ENCODE peak calls at places on chromosomes 5 and 9, in six cellular contexts. One of them, this sample, is unnamed.
A peak's percentile ranks its signal among the peaks of the same experiment; 100 is the strongest.

GRCh38 chr9:131668439-131669233 is 71.2 kb downstream of the RAPGEF1 start:
- DNase-seq in WTC11: no peak
- DNase-seq in Peyer's patch: no peak
- DNase-seq in progenitor cell of endocrine pancreas: no peak
- DNase-seq in H9: no peak
- DNase-seq in breast epithelium: no peak
- DNase-seq in this sample: peak; percentile 46

GRCh38 chr5:96597441-96598020 is 64.6 kb upstream of the CAST start:
- DNase-seq in breast epithelium: no peak
- DNase-seq in progenitor cell of endocrine pancreas: no peak
- DNase-seq in Peyer's patch: no peak
- DNase-seq in WTC11: no peak
- DNase-seq in H9: no peak
- DNase-seq in this sample: no peak

GRCh38 chr5:127506616-127507015 is 10.8 kb upstream of the PRRC1 start:
- DNase-seq in breast epithelium: no peak
- DNase-seq in progenitor cell of endocrine pancreas: no peak
- DNase-seq in H9: peak; percentile 31
- DNase-seq in WTC11: peak; percentile 13
- DNase-seq in Peyer's patch: no peak
- DNase-seq in this sample: no peak

GRCh38 chr5:33488558-33489355 is 48.0 kb downstream of the TARS1 start:
- DNase-seq in breast epithelium: no peak
- DNase-seq in Peyer's patch: no peak
- DNase-seq in progenitor cell of endocrine pancreas: no peak
- DNase-seq in WTC11: no peak
- DNase-seq in H9: peak; percentile 57
- DNase-seq in this sample: no peak

GRCh38 chr5:54947187-54947586 is 38.2 kb downstream of the ESM1 start:
- DNase-seq in breast epithelium: no peak
- DNase-seq in progenitor cell of endocrine pancreas: no peak
- DNase-seq in Peyer's patch: no peak
- DNase-seq in WTC11: no peak
- DNase-seq in H9: no peak
- DNase-seq in this sample: no peak

GRCh38 chr9:120386390-120387131 is 193.4 kb downstream of the CDK5RAP2 start:
- DNase-seq in WTC11: no peak
- DNase-seq in H9: no peak
- DNase-seq in progenitor cell of endocrine pancreas: no peak
- DNase-seq in Peyer's patch: no peak
- DNase-seq in breast epithelium: no peak
- DNase-seq in this sample: no peak

GRCh38 chr5:168179185-168179584 is 112.3 kb upstream of the WWC1 start:
- DNase-seq in breast epithelium: no peak
- DNase-seq in progenitor cell of endocrine pancreas: no peak
- DNase-seq in H9: no peak
- DNase-seq in Peyer's patch: no peak
- DNase-seq in WTC11: no peak
- DNase-seq in this sample: no peak

GRCh38 chr5:157051604-157052245 is 7.2 kb downstream of the HAVCR1 start:
- DNase-seq in H9: no peak
- DNase-seq in progenitor cell of endocrine pancreas: no peak
- DNase-seq in WTC11: no peak
- DNase-seq in Peyer's patch: no peak
- DNase-seq in breast epithelium: no peak
- DNase-seq in this sample: no peak

GRCh38 chr5:42542106-42542505 is 118.9 kb downstream of the GHR start:
- DNase-seq in progenitor cell of endocrine pancreas: no peak
- DNase-seq in Peyer's patch: no peak
- DNase-seq in WTC11: no peak
- DNase-seq in H9: no peak
- DNase-seq in breast epithelium: no peak
- DNase-seq in this sample: no peak

GRCh38 chr9:101736723-101737122 is 1.7 kb downstream of the GRIN3A start:
- DNase-seq in WTC11: peak; percentile 77
- DNase-seq in breast epithelium: no peak
- DNase-seq in H9: peak; percentile 71
- DNase-seq in Peyer's patch: no peak
- DNase-seq in progenitor cell of endocrine pancreas: peak; percentile 46
- DNase-seq in this sample: no peak

GRCh38 chr5:79255786-79256557 is 20.0 kb downstream of the JMY start:
- DNase-seq in Peyer's patch: no peak
- DNase-seq in WTC11: peak; percentile 75
- DNase-seq in H9: peak; percentile 85
- DNase-seq in progenitor cell of endocrine pancreas: peak; percentile 19
- DNase-seq in breast epithelium: no peak
- DNase-seq in this sample: no peak

GRCh38 chr5:157312492-157312891 is 46.6 kb downstream of the CYFIP2 start:
- DNase-seq in breast epithelium: no peak
- DNase-seq in WTC11: peak; percentile 33
- DNase-seq in Peyer's patch: no peak
- DNase-seq in progenitor cell of endocrine pancreas: peak; percentile 21
- DNase-seq in H9: peak; percentile 52
- DNase-seq in this sample: peak; percentile 55

GRCh38 chr5:164422400-164422799 is 917.0 kb downstream of the MAT2B start:
- DNase-seq in progenitor cell of endocrine pancreas: no peak
- DNase-seq in Peyer's patch: no peak
- DNase-seq in WTC11: peak; percentile 59
- DNase-seq in breast epithelium: no peak
- DNase-seq in H9: peak; percentile 73
- DNase-seq in this sample: no peak

GRCh38 chr9:6929428-6929827 is 171.7 kb downstream of the KDM4C start:
- DNase-seq in Peyer's patch: no peak
- DNase-seq in progenitor cell of endocrine pancreas: no peak
- DNase-seq in H9: no peak
- DNase-seq in breast epithelium: no peak
- DNase-seq in WTC11: no peak
- DNase-seq in this sample: no peak

GRCh38 chr5:151315998-151316597 is 12.5 kb upstream of the SLC36A3 start:
- DNase-seq in WTC11: peak; percentile 78
- DNase-seq in H9: peak; percentile 64
- DNase-seq in breast epithelium: peak; percentile 80
- DNase-seq in progenitor cell of endocrine pancreas: peak; percentile 64
- DNase-seq in Peyer's patch: peak; percentile 75
- DNase-seq in this sample: no peak

DNA sequence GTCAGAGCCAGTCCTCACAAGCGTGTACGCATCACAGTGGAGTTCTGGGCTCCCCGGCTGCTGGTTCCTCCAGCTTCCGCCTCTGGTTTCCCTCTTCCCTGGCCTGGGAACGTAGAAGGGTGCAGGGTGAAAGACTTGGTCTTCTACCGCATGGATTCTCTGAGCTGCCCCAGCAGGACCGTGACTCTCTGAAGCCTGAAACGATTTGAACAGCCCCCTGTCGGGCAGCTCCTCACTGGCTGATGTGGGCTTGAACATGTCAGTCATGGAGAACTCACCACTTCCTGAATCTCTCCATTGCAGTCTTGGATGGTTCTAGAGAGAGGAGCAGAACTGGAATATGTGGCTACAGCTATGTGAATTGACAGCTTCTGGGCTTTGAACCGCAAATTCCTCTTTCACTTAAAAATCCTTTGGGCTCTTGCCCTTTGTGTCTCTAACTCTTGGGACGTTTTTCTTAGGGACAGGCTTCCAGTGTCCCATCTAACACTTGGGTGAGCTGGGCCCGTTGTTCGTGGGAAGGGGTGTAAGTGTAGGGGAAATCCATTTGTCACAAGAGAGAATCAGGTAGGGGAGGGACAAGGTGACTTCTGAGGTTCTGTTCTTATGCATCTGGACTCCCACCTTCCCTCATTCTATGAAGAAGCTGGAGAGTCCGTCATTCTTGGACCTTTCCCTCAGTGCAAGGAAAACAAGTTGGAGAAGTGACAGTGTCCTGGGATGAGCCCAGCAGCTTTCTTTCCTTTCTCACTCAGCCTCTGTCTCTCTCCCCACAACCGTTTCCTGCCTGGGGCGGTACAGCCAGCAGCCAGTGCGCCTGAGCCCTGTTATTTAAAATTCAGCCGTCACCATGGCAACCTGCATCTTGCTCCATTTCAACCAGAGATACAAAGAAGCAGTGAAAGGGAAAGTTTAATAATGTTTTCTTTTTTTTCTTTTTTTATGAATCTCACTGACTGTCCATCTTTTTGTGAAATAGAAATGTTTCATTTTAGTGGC is 84.7 kb downstream of the PTTG1 start:
- DNase-seq in progenitor cell of endocrine pancreas: no peak
- DNase-seq in breast epithelium: no peak
- DNase-seq in H9: peak; percentile 62
- DNase-seq in WTC11: peak; percentile 56
- DNase-seq in Peyer's patch: no peak
- DNase-seq in this sample: peak; percentile 68
- TF ChIP-seq CTCF in progenitor cell of endocrine pancreas: no peak
- TF ChIP-seq CTCF in breast epithelium: no peak
- TF ChIP-seq CTCF in H9: no peak
- TF ChIP-seq CTCF in WTC11: no peak
- TF ChIP-seq CTCF in Peyer's patch: no peak
- TF ChIP-seq CTCF in this sample: no peak

DNA sequence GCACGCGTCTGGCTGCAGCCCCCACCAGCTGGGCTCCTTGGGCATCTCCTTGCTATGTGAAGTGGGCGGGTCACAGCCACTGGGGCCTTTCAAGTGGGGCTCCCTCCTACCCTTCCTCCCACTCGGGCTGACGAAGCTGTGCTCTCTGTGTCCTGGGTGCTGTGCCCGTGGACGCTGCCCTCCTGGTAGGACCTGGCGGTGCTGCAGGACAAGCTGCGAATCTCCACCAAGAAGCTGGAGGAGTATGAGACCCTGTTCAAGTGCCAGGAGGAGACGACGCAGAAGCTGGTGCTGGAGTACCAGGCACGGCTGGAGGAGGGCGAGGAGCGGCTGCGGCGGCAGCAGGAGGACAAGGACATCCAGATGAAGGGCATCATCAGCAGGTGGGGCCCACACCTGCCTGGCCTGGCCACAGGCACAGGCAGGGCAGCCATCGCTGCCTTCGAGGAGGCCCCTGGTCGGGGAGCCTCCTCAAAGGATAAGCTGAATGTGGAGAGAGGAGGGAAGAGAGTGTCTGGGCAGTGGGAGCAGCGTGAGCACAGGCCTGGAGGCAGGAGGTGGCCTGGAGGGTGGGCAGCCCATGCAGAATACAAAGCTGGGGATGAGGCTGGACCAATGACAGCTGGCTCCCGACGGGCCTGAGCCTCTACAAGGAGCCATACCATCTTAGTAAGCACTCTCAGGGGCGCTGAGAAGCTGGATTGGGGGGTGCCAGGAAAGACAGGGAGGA is 124.7 kb downstream of the DAB2IP start:
- DNase-seq in breast epithelium: no peak
- DNase-seq in H9: no peak
- DNase-seq in progenitor cell of endocrine pancreas: no peak
- DNase-seq in WTC11: no peak
- DNase-seq in Peyer's patch: peak; percentile 43
- DNase-seq in this sample: no peak
- TF ChIP-seq CTCF in breast epithelium: no peak
- TF ChIP-seq CTCF in H9: no peak
- TF ChIP-seq CTCF in progenitor cell of endocrine pancreas: no peak
- TF ChIP-seq CTCF in WTC11: no peak
- TF ChIP-seq CTCF in Peyer's patch: no peak
- TF ChIP-seq CTCF in this sample: no peak

DNA sequence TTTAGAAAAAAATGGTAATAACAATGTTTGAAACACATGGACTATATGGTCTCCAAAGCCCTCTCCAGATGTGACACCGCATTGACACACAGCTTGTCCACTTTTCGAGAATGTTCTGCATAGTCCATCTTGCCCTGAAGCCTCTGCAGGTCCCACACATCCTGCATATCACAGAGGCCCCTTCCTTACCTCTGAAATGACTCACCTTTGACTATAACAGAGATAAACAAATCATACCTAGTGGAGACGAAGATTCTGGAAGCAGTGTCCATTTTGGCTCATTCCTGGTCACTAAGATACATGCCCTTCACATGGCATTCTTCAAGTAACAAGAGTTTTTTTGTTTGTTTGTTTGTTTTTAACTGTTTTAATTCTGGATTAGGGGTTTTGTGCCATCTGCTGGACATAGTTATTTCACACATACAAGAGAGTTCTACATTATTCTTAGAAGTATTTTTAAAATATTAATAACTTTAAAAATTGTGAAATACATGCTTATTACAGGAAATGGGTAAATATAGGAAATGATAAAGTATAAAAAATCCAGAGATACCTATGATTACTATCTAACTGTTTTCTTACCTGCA is 5.1 kb downstream of the ARL14EPL start:
- DNase-seq in H9: no peak
- DNase-seq in Peyer's patch: no peak
- DNase-seq in progenitor cell of endocrine pancreas: no peak
- DNase-seq in breast epithelium: no peak
- DNase-seq in WTC11: no peak
- DNase-seq in this sample: no peak
- TF ChIP-seq CTCF in H9: peak; percentile 40
- TF ChIP-seq CTCF in Peyer's patch: no peak
- TF ChIP-seq CTCF in progenitor cell of endocrine pancreas: peak; percentile 26
- TF ChIP-seq CTCF in breast epithelium: no peak
- TF ChIP-seq CTCF in WTC11: no peak
- TF ChIP-seq CTCF in this sample: no peak

GRCh38 chr9:78130004-78130403 is 98.4 kb upstream of the GNAQ start:
- DNase-seq in H9: peak; percentile 86
- DNase-seq in breast epithelium: no peak
- DNase-seq in progenitor cell of endocrine pancreas: no peak
- DNase-seq in Peyer's patch: no peak
- DNase-seq in WTC11: peak; percentile 68
- DNase-seq in this sample: no peak
- TF ChIP-seq CTCF in H9: peak; percentile 78
- TF ChIP-seq CTCF in breast epithelium: no peak
- TF ChIP-seq CTCF in progenitor cell of endocrine pancreas: no peak
- TF ChIP-seq CTCF in Peyer's patch: no peak
- TF ChIP-seq CTCF in WTC11: peak; percentile 32
- TF ChIP-seq CTCF in this sample: no peak